ENCODE peak calls at places on chromosomes 13 and 19, in four cellular contexts. G is HCT116, Q is K562, J is HepG2. E is an unnamed sample.

GRCh38 chr19:27796540-27796939 is 1416.4 kb downstream of the UQCRFS1 start:
- DNase-seq in G (no peak), Q (no peak), J (no peak), E (no peak)

GRCh38 chr19:10766049-10766623 is 48.3 kb downstream of the DNM2 start:
- DNase-seq in G (no peak), Q (no peak), J (no peak), E (no peak)

GRCh38 chr19:6056282-6056741 is 54.0 kb downstream of the RFX2 start:
- DNase-seq in G (no peak), Q (no peak), J (peak; percentile 56), E (no peak)

GRCh38 chr13:111906306-111906705 is 160.6 kb upstream of the SOX1 start:
- DNase-seq in G (no peak), Q (no peak), J (no peak), E (no peak)

GRCh38 chr19:40744554-40745401 is 5.5 kb downstream of the ACTMAP start:
- DNase-seq in G (no peak), Q (peak; percentile 64), J (peak; percentile 21), E (no peak)

GRCh38 chr19:10315335-10316214 is at the start of gene FDX2:
- DNase-seq in G (peak; percentile 62), Q (peak; percentile 89), J (peak; percentile 83), E (no peak)

GRCh38 chr13:33283195-33283910 is 2.2 kb downstream of the STARD13 start:
- DNase-seq in G (no peak), Q (no peak), J (no peak), E (no peak)

GRCh38 chr19:47239610-47240296 is 8.8 kb upstream of the BBC3 start:
- DNase-seq in G (no peak), Q (no peak), J (no peak), E (no peak)

GRCh38 chr13:110089100-110089499 is 217.9 kb downstream of the COL4A1 start:
- DNase-seq in G (no peak), Q (no peak), J (no peak), E (no peak)

GRCh38 chr13:100734194-100734720 is 59.7 kb upstream of the TMTC4 start:
- DNase-seq in G (no peak), Q (no peak), J (peak; percentile 97), E (no peak)

GRCh38 chr19:12478234-12478941 is 6.2 kb downstream of the ZNF709 start:
- DNase-seq in G (no peak), Q (no peak), J (no peak), E (no peak)

GRCh38 chr19:33242911-33243310 is 17.3 kb upstream of the SLC7A10 start:
- DNase-seq in G (no peak), Q (no peak), J (no peak), E (no peak)

GRCh38 chr19:33241091-33241529 is 15.5 kb upstream of the SLC7A10 start:
- DNase-seq in G (no peak), Q (no peak), J (peak; percentile 29), E (no peak)

GRCh38 chr19:33240181-33240771 is 14.6 kb upstream of the SLC7A10 start:
- DNase-seq in G (no peak), Q (no peak), J (no peak), E (no peak)

GRCh38 chr19:33242129-33242528 is 16.5 kb upstream of the SLC7A10 start:
- DNase-seq in G (no peak), Q (no peak), J (no peak), E (no peak)

DNA sequence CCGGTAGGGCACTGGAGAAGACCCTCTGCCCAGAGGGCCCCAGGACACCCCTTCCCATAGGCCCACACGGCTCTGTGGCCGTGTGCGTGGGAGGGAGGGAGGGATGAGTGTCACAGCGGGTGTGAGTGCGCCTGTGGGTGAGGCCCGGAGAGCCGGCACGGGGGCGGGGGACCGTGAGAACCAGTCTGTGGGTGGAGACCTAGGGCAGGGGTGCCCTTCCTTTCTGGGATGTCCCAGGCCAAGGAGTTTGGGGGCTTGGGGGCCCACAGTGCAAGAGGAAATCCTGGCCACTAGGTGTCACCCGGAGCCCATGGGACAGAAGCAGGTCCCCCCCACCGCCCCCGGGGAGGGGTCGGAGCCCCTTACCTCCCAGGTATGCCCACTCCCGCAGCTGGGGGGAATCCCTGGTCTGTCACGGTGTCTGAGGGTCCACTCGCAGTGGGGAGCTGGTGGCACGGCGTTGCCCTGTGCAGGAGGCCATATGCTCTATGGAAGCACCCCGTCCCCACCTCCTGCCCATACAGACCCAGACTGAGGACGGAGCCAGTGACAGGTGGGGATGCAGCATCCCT is 16.0 kb upstream of the SLC7A10 start:
- DNase-seq in G (no peak), Q (peak; percentile 36), J (no peak), E (no peak)
- TF ChIP-seq REST in G (no peak), Q (no peak), J (no peak), E (no peak)

GRCh38 chr13:94195715-94196114 is 283.8 kb downstream of the DCT start:
- DNase-seq in G (no peak), Q (no peak), J (no peak), E (no peak)

GRCh38 chr13:94199135-94199534 is 280.3 kb downstream of the DCT start:
- DNase-seq in G (no peak), Q (no peak), J (no peak), E (no peak)

GRCh38 chr13:94196426-94196825 is 283.1 kb downstream of the DCT start:
- DNase-seq in G (no peak), Q (no peak), J (no peak), E (no peak)

GRCh38 chr13:94201022-94201421 is 278.5 kb downstream of the DCT start:
- DNase-seq in G (no peak), Q (no peak), J (no peak), E (no peak)

DNA sequence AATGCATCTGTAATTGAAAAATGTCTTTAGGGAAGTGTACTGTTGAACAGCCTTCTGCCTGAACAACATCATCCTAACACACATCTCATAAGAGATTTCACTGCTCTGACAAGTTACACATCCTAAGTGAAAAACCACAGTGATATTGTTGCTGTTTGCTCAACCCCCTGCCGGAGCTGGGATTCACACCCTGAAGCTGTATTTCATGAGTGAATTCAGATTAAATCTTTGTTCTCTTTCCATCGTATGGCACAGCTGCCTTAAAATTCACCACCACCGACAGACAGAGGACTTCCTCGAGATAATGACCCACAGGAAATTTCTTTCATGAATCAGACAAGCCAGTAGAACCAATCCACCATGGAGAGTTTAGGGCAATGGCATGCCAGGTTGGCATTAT is 280.8 kb downstream of the DCT start:
- DNase-seq in G (no peak), Q (no peak), J (no peak), E (no peak)
- TF ChIP-seq POLR2AphosphoS5 in G (no peak), Q (no peak), J (no peak), E (no peak)

DNA sequence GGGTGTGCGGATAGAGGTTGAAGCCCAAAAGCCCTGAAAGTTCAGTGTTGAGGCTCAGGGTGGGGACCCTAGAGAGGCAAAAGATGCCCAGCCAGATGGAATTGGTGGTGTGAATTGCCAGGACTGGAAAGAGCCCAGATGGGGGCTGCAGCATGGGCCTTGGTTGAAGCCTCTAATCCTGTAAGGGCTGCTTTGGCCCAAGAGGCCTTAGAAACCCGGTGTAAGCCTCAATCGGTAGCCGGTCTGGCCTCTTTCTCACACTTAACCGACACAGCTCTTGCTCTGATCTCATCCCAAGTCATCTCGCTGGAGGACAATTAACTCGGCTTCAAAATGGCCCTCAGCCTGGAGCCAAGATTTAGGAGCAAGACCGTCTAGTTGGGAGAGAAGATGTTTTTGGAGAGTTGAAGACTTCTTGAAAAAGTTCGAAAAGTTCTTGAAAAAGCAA is 2.0 kb downstream of the TPM4 start:
- DNase-seq in G (no peak), Q (no peak), J (no peak), E (no peak)
- TF ChIP-seq TCF7L2 in G (no peak), Q (no peak), J (no peak), E (no peak)

GRCh38 chr19:55685776-55686175 is 10.8 kb downstream of the EPN1 start:
- DNase-seq in G (no peak), Q (no peak), J (no peak), E (no peak)
- TF ChIP-seq REST in G (no peak), Q (no peak), J (no peak), E (no peak)